ENCODE peak calls at places on chromosome 7, in ten cellular contexts. One of them, this sample, is unnamed.
A peak's percentile ranks its signal among the peaks of the same experiment; 100 is the strongest.

GRCh38 chr7:143493755-143494154 is 16.1 kb downstream of the TAS2R41 start:
- DNase-seq in psoas muscle: no peak
- DNase-seq in esophagus muscularis mucosa: no peak
- DNase-seq in IMR-90: no peak
- DNase-seq in NCI-H2081: no peak
- DNase-seq in endothelial cell: no peak
- DNase-seq in H7: no peak
- DNase-seq in activated CD8-positive, alpha-beta memory T cell treated with anti-CD3 and anti-CD28 coated beads, Interleukin-2, amount 10 ng/mL, durations not matched to agents 7 days and 5 days: no peak
- DNase-seq in NCI-H748 treated with DMSO at 0.1 percent for 48 hours: no peak
- DNase-seq in Karpas-422: no peak
- DNase-seq in this sample: no peak

GRCh38 chr7:28815369-28815927 is 142.7 kb downstream of the TRIL start:
- DNase-seq in H7: no peak
- DNase-seq in NCI-H2081: no peak
- DNase-seq in Karpas-422: no peak
- DNase-seq in IMR-90: no peak
- DNase-seq in psoas muscle: no peak
- DNase-seq in activated CD8-positive, alpha-beta memory T cell treated with anti-CD3 and anti-CD28 coated beads, Interleukin-2, amount 10 ng/mL, durations not matched to agents 7 days and 5 days: no peak
- DNase-seq in esophagus muscularis mucosa: no peak
- DNase-seq in endothelial cell: no peak
- DNase-seq in NCI-H748 treated with DMSO at 0.1 percent for 48 hours: no peak
- DNase-seq in this sample: no peak

GRCh38 chr7:73973091-73973490 is 54.9 kb upstream of the ELN start:
- DNase-seq in endothelial cell: no peak
- DNase-seq in NCI-H748 treated with DMSO at 0.1 percent for 48 hours: no peak
- DNase-seq in psoas muscle: peak; percentile 53
- DNase-seq in NCI-H2081: no peak
- DNase-seq in Karpas-422: no peak
- DNase-seq in esophagus muscularis mucosa: no peak
- DNase-seq in H7: no peak
- DNase-seq in IMR-90: no peak
- DNase-seq in activated CD8-positive, alpha-beta memory T cell treated with anti-CD3 and anti-CD28 coated beads, Interleukin-2, amount 10 ng/mL, durations not matched to agents 7 days and 5 days: peak; percentile 34
- DNase-seq in this sample: no peak

GRCh38 chr7:105024734-105025133 is 10.7 kb downstream of the KMT2E start:
- DNase-seq in psoas muscle: no peak
- DNase-seq in esophagus muscularis mucosa: no peak
- DNase-seq in endothelial cell: no peak
- DNase-seq in H7: no peak
- DNase-seq in NCI-H2081: peak; percentile 38
- DNase-seq in activated CD8-positive, alpha-beta memory T cell treated with anti-CD3 and anti-CD28 coated beads, Interleukin-2, amount 10 ng/mL, durations not matched to agents 7 days and 5 days: no peak
- DNase-seq in IMR-90: peak; percentile 83
- DNase-seq in Karpas-422: no peak
- DNase-seq in NCI-H748 treated with DMSO at 0.1 percent for 48 hours: no peak
- DNase-seq in this sample: no peak

GRCh38 chr7:8325067-8325466 is 63.1 kb upstream of the ICA1 start:
- DNase-seq in esophagus muscularis mucosa: no peak
- DNase-seq in NCI-H2081: no peak
- DNase-seq in psoas muscle: no peak
- DNase-seq in Karpas-422: no peak
- DNase-seq in endothelial cell: no peak
- DNase-seq in NCI-H748 treated with DMSO at 0.1 percent for 48 hours: no peak
- DNase-seq in activated CD8-positive, alpha-beta memory T cell treated with anti-CD3 and anti-CD28 coated beads, Interleukin-2, amount 10 ng/mL, durations not matched to agents 7 days and 5 days: no peak
- DNase-seq in H7: no peak
- DNase-seq in IMR-90: no peak
- DNase-seq in this sample: no peak

GRCh38 chr7:76505168-76506080 is 4.9 kb upstream of the UPK3B start:
- DNase-seq in activated CD8-positive, alpha-beta memory T cell treated with anti-CD3 and anti-CD28 coated beads, Interleukin-2, amount 10 ng/mL, durations not matched to agents 7 days and 5 days: no peak
- DNase-seq in H7: peak; percentile 46
- DNase-seq in IMR-90: no peak
- DNase-seq in NCI-H2081: no peak
- DNase-seq in endothelial cell: no peak
- DNase-seq in NCI-H748 treated with DMSO at 0.1 percent for 48 hours: no peak
- DNase-seq in esophagus muscularis mucosa: no peak
- DNase-seq in psoas muscle: peak; percentile 42
- DNase-seq in Karpas-422: peak; percentile 36
- DNase-seq in this sample: no peak

GRCh38 chr7:85006754-85007153 is 180.1 kb downstream of the SEMA3D start:
- DNase-seq in NCI-H2081: no peak
- DNase-seq in psoas muscle: no peak
- DNase-seq in esophagus muscularis mucosa: no peak
- DNase-seq in activated CD8-positive, alpha-beta memory T cell treated with anti-CD3 and anti-CD28 coated beads, Interleukin-2, amount 10 ng/mL, durations not matched to agents 7 days and 5 days: no peak
- DNase-seq in endothelial cell: no peak
- DNase-seq in H7: no peak
- DNase-seq in IMR-90: no peak
- DNase-seq in Karpas-422: no peak
- DNase-seq in NCI-H748 treated with DMSO at 0.1 percent for 48 hours: no peak
- DNase-seq in this sample: no peak

GRCh38 chr7:150451833-150452431 is 1.5 kb downstream of the GIMAP8 start:
- DNase-seq in esophagus muscularis mucosa: peak; percentile 81
- DNase-seq in H7: no peak
- DNase-seq in NCI-H2081: no peak
- DNase-seq in NCI-H748 treated with DMSO at 0.1 percent for 48 hours: no peak
- DNase-seq in psoas muscle: no peak
- DNase-seq in Karpas-422: no peak
- DNase-seq in IMR-90: no peak
- DNase-seq in endothelial cell: no peak
- DNase-seq in activated CD8-positive, alpha-beta memory T cell treated with anti-CD3 and anti-CD28 coated beads, Interleukin-2, amount 10 ng/mL, durations not matched to agents 7 days and 5 days: peak; percentile 71
- DNase-seq in this sample: no peak

GRCh38 chr7:16847381-16847860 is 34.4 kb downstream of the AGR3 start:
- DNase-seq in IMR-90: peak; percentile 6
- DNase-seq in esophagus muscularis mucosa: no peak
- DNase-seq in Karpas-422: no peak
- DNase-seq in psoas muscle: no peak
- DNase-seq in H7: no peak
- DNase-seq in NCI-H748 treated with DMSO at 0.1 percent for 48 hours: peak; percentile 66
- DNase-seq in NCI-H2081: peak; percentile 3
- DNase-seq in endothelial cell: no peak
- DNase-seq in activated CD8-positive, alpha-beta memory T cell treated with anti-CD3 and anti-CD28 coated beads, Interleukin-2, amount 10 ng/mL, durations not matched to agents 7 days and 5 days: no peak
- DNase-seq in this sample: peak; percentile 85

GRCh38 chr7:80309971-80310549 is 175.4 kb downstream of the GNAI1 start:
- DNase-seq in endothelial cell: no peak
- DNase-seq in psoas muscle: no peak
- DNase-seq in activated CD8-positive, alpha-beta memory T cell treated with anti-CD3 and anti-CD28 coated beads, Interleukin-2, amount 10 ng/mL, durations not matched to agents 7 days and 5 days: no peak
- DNase-seq in IMR-90: no peak
- DNase-seq in H7: no peak
- DNase-seq in esophagus muscularis mucosa: no peak
- DNase-seq in Karpas-422: no peak
- DNase-seq in NCI-H2081: no peak
- DNase-seq in NCI-H748 treated with DMSO at 0.1 percent for 48 hours: no peak
- DNase-seq in this sample: no peak

GRCh38 chr7:96901822-96902412 is 103.4 kb upstream of the DLX6 start:
- DNase-seq in psoas muscle: no peak
- DNase-seq in H7: no peak
- DNase-seq in activated CD8-positive, alpha-beta memory T cell treated with anti-CD3 and anti-CD28 coated beads, Interleukin-2, amount 10 ng/mL, durations not matched to agents 7 days and 5 days: no peak
- DNase-seq in Karpas-422: no peak
- DNase-seq in NCI-H748 treated with DMSO at 0.1 percent for 48 hours: peak; percentile 69
- DNase-seq in IMR-90: no peak
- DNase-seq in esophagus muscularis mucosa: no peak
- DNase-seq in endothelial cell: no peak
- DNase-seq in NCI-H2081: peak; percentile 37
- DNase-seq in this sample: no peak

GRCh38 chr7:16564909-16565426 is 38.3 kb downstream of the LRRC72 start:
- DNase-seq in psoas muscle: no peak
- DNase-seq in NCI-H2081: peak; percentile 75
- DNase-seq in endothelial cell: no peak
- DNase-seq in Karpas-422: peak; percentile 83
- DNase-seq in IMR-90: peak; percentile 55
- DNase-seq in esophagus muscularis mucosa: no peak
- DNase-seq in activated CD8-positive, alpha-beta memory T cell treated with anti-CD3 and anti-CD28 coated beads, Interleukin-2, amount 10 ng/mL, durations not matched to agents 7 days and 5 days: no peak
- DNase-seq in NCI-H748 treated with DMSO at 0.1 percent for 48 hours: peak; percentile 82
- DNase-seq in H7: peak; percentile 46
- DNase-seq in this sample: peak; percentile 6

GRCh38 chr7:2634265-2635145 is 2.7 kb downstream of the TTYH3 start:
- DNase-seq in esophagus muscularis mucosa: no peak
- DNase-seq in endothelial cell: no peak
- DNase-seq in NCI-H748 treated with DMSO at 0.1 percent for 48 hours: no peak
- DNase-seq in IMR-90: no peak
- DNase-seq in NCI-H2081: no peak
- DNase-seq in activated CD8-positive, alpha-beta memory T cell treated with anti-CD3 and anti-CD28 coated beads, Interleukin-2, amount 10 ng/mL, durations not matched to agents 7 days and 5 days: no peak
- DNase-seq in psoas muscle: no peak
- DNase-seq in Karpas-422: no peak
- DNase-seq in H7: peak; percentile 57
- DNase-seq in this sample: no peak

GRCh38 chr7:27210441-27211083 is 10.7 kb upstream of the HOXA13 start:
- DNase-seq in NCI-H748 treated with DMSO at 0.1 percent for 48 hours: no peak
- DNase-seq in psoas muscle: no peak
- DNase-seq in esophagus muscularis mucosa: no peak
- DNase-seq in NCI-H2081: no peak
- DNase-seq in IMR-90: peak; percentile 32
- DNase-seq in Karpas-422: peak; percentile 76
- DNase-seq in H7: peak; percentile 92
- DNase-seq in endothelial cell: peak; percentile 68
- DNase-seq in activated CD8-positive, alpha-beta memory T cell treated with anti-CD3 and anti-CD28 coated beads, Interleukin-2, amount 10 ng/mL, durations not matched to agents 7 days and 5 days: peak; percentile 54
- DNase-seq in this sample: no peak

GRCh38 chr7:12582362-12582761 is 11.8 kb downstream of the SCIN start:
- DNase-seq in esophagus muscularis mucosa: no peak
- DNase-seq in Karpas-422: no peak
- DNase-seq in endothelial cell: no peak
- DNase-seq in NCI-H748 treated with DMSO at 0.1 percent for 48 hours: no peak
- DNase-seq in psoas muscle: no peak
- DNase-seq in activated CD8-positive, alpha-beta memory T cell treated with anti-CD3 and anti-CD28 coated beads, Interleukin-2, amount 10 ng/mL, durations not matched to agents 7 days and 5 days: no peak
- DNase-seq in IMR-90: no peak
- DNase-seq in NCI-H2081: no peak
- DNase-seq in H7: no peak
- DNase-seq in this sample: no peak

GRCh38 chr7:73999664-74000420 is 28.1 kb upstream of the ELN start:
- DNase-seq in NCI-H748 treated with DMSO at 0.1 percent for 48 hours: no peak
- DNase-seq in endothelial cell: no peak
- DNase-seq in psoas muscle: no peak
- DNase-seq in activated CD8-positive, alpha-beta memory T cell treated with anti-CD3 and anti-CD28 coated beads, Interleukin-2, amount 10 ng/mL, durations not matched to agents 7 days and 5 days: no peak
- DNase-seq in esophagus muscularis mucosa: no peak
- DNase-seq in Karpas-422: no peak
- DNase-seq in NCI-H2081: no peak
- DNase-seq in IMR-90: peak; percentile 84
- DNase-seq in H7: no peak
- DNase-seq in this sample: peak; percentile 86

GRCh38 chr7:132899833-132900232 is 182.1 kb downstream of the CHCHD3 start:
- DNase-seq in Karpas-422: no peak
- DNase-seq in endothelial cell: no peak
- DNase-seq in psoas muscle: no peak
- DNase-seq in H7: no peak
- DNase-seq in activated CD8-positive, alpha-beta memory T cell treated with anti-CD3 and anti-CD28 coated beads, Interleukin-2, amount 10 ng/mL, durations not matched to agents 7 days and 5 days: no peak
- DNase-seq in esophagus muscularis mucosa: peak; percentile 31
- DNase-seq in IMR-90: no peak
- DNase-seq in NCI-H2081: no peak
- DNase-seq in NCI-H748 treated with DMSO at 0.1 percent for 48 hours: no peak
- DNase-seq in this sample: no peak

GRCh38 chr7:112238852-112239610 is 32.5 kb downstream of the ZNF277 start:
- DNase-seq in activated CD8-positive, alpha-beta memory T cell treated with anti-CD3 and anti-CD28 coated beads, Interleukin-2, amount 10 ng/mL, durations not matched to agents 7 days and 5 days: no peak
- DNase-seq in esophagus muscularis mucosa: no peak
- DNase-seq in Karpas-422: no peak
- DNase-seq in IMR-90: peak; percentile 41
- DNase-seq in H7: no peak
- DNase-seq in psoas muscle: no peak
- DNase-seq in endothelial cell: no peak
- DNase-seq in NCI-H2081: no peak
- DNase-seq in NCI-H748 treated with DMSO at 0.1 percent for 48 hours: no peak
- DNase-seq in this sample: no peak

GRCh38 chr7:50806143-50806542 is 23.4 kb upstream of the GRB10 start:
- DNase-seq in psoas muscle: no peak
- DNase-seq in esophagus muscularis mucosa: no peak
- DNase-seq in activated CD8-positive, alpha-beta memory T cell treated with anti-CD3 and anti-CD28 coated beads, Interleukin-2, amount 10 ng/mL, durations not matched to agents 7 days and 5 days: no peak
- DNase-seq in NCI-H2081: no peak
- DNase-seq in IMR-90: no peak
- DNase-seq in NCI-H748 treated with DMSO at 0.1 percent for 48 hours: no peak
- DNase-seq in Karpas-422: no peak
- DNase-seq in H7: peak; percentile 7
- DNase-seq in endothelial cell: no peak
- DNase-seq in this sample: no peak

GRCh38 chr7:2082357-2083038 is 150.2 kb downstream of the MAD1L1 start:
- DNase-seq in endothelial cell: no peak
- DNase-seq in H7: peak; percentile 80
- DNase-seq in NCI-H2081: no peak
- DNase-seq in IMR-90: peak; percentile 92
- DNase-seq in esophagus muscularis mucosa: no peak
- DNase-seq in activated CD8-positive, alpha-beta memory T cell treated with anti-CD3 and anti-CD28 coated beads, Interleukin-2, amount 10 ng/mL, durations not matched to agents 7 days and 5 days: no peak
- DNase-seq in psoas muscle: no peak
- DNase-seq in Karpas-422: no peak
- DNase-seq in NCI-H748 treated with DMSO at 0.1 percent for 48 hours: peak; percentile 41
- DNase-seq in this sample: peak; percentile 81

GRCh38 chr7:107147464-107148214 is 21.2 kb upstream of the HBP1 start:
- DNase-seq in activated CD8-positive, alpha-beta memory T cell treated with anti-CD3 and anti-CD28 coated beads, Interleukin-2, amount 10 ng/mL, durations not matched to agents 7 days and 5 days: no peak
- DNase-seq in esophagus muscularis mucosa: no peak
- DNase-seq in psoas muscle: no peak
- DNase-seq in endothelial cell: peak; percentile 29
- DNase-seq in Karpas-422: peak; percentile 72
- DNase-seq in H7: peak; percentile 19
- DNase-seq in NCI-H2081: peak; percentile 47
- DNase-seq in IMR-90: peak; percentile 47
- DNase-seq in NCI-H748 treated with DMSO at 0.1 percent for 48 hours: peak; percentile 7
- DNase-seq in this sample: no peak

This sample was measured in retinal pigment epithelial cell.